ENCODE peak calls at places on chromosomes 7 and 10, in five cellular contexts. N, Y, E, Z and S are unnamed samples.

GRCh38 chr10:35185260-35186034 is 58.8 kb downstream of the CREM start:
- DNase-seq in Z (no peak), N (no peak), Y (no peak), E (no peak), S (no peak)

GRCh38 chr10:97757471-97757870 is 14.3 kb downstream of the SFRP5 start:
- DNase-seq in Y (no peak), N (no peak), Z (no peak), E (no peak), S (no peak)

GRCh38 chr10:35523670-35524225 is 81.4 kb upstream of the GJD4 start:
- DNase-seq in Y (no peak), N (no peak), Z (no peak), E (no peak), S (no peak)

GRCh38 chr10:4810093-4810492 is 15.9 kb upstream of the AKR1E2 start:
- DNase-seq in Y (no peak), E (no peak), Z (no peak), N (no peak), S (peak)

GRCh38 chr10:73229567-73229966 is 17.5 kb downstream of the DNAJC9 start:
- DNase-seq in E (no peak), Y (no peak), Z (no peak), N (no peak), S (no peak)

GRCh38 chr7:7246223-7246622 is 63.9 kb downstream of the C1GALT1 start:
- DNase-seq in Z (no peak), E (no peak), N (no peak), Y (no peak), S (no peak)

GRCh38 chr7:27151341-27151944 is 940 bp downstream of the HOXA3 start:
- DNase-seq in Y (peak), E (no peak), Z (peak), N (no peak), S (peak)

GRCh38 chr10:73576178-73576889 is 14.8 kb downstream of the USP54 start:
- DNase-seq in E (no peak), Y (no peak), N (peak), Z (peak), S (peak)

GRCh38 chr7:45657136-45657889 is 83.1 kb downstream of the ADCY1 start:
- DNase-seq in N (no peak), Z (no peak), Y (no peak), E (peak), S (no peak)

GRCh38 chr10:80163741-80164341 is 31.3 kb downstream of the PLAC9 start:
- DNase-seq in E (no peak), N (peak), Z (no peak), Y (no peak), S (peak)

GRCh38 chr10:79050896-79051555 is 17.7 kb upstream of the ZMIZ1 start:
- DNase-seq in N (no peak), E (peak), Y (no peak), Z (peak), S (no peak)

GRCh38 chr7:25382175-25382574 is 153.9 kb upstream of the NPVF start:
- DNase-seq in Y (no peak), E (no peak), N (no peak), Z (no peak), S (no peak)

GRCh38 chr10:130202984-130203617 is 66.9 kb downstream of the GLRX3 start:
- DNase-seq in Y (no peak), N (no peak), E (no peak), Z (no peak), S (no peak)

DNA sequence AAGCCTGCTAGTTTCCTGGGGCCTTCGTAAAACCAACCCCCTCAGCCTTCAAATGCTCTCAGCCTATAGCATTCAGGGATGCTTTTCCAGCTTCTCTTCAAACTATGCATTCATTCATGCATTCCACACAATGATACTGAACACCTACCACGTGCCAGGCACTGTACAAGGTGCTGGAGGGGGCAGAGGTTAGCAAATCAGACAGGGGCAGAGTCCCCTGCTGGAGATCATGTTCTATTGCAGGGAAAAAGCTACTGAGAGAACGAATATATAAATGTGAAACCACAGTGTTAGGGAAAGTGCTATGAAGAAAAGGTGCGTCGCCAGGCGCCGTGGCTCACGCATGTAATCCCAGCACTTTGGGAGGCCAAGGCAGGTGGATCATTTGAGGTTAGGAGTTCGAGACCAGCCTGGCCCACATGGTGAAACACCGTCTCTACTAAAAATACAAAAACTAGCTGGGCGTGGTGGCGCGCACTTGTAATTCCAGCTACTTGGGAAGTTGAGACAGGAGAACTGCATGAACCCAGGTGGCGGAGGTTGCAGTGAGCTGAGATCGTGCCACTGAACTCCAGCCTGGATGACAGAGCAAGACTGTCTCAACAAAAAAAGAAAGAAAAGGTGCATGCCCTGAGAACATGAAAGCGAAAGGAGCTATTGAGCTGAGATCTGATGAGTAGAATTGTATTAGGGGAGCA is 64.6 kb upstream of the CALN1 start:
- DNase-seq in Z (no peak), E (peak), Y (no peak), N (no peak), S (no peak)
- H3K4me3 ChIP-seq in Z (no peak), E (no peak), Y (no peak), N (no peak), S (no peak)

GRCh38 chr10:70048309-70048708 is 4.3 kb upstream of the MACROH2A2 start:
- DNase-seq in Z (no peak), N (no peak), E (no peak), Y (no peak), S (no peak)
- TF ChIP-seq CTCF in Z (no peak), N (no peak), E (no peak), Y (no peak), S (no peak)

GRCh38 chr7:77425151-77426051 is 9.3 kb upstream of the GSAP start:
- DNase-seq in Y (no peak), E (peak), N (peak), Z (no peak), S (peak)
- H3K4me3 ChIP-seq in Y (no peak), E (peak), N (no peak), Z (peak), S (no peak)

DNA sequence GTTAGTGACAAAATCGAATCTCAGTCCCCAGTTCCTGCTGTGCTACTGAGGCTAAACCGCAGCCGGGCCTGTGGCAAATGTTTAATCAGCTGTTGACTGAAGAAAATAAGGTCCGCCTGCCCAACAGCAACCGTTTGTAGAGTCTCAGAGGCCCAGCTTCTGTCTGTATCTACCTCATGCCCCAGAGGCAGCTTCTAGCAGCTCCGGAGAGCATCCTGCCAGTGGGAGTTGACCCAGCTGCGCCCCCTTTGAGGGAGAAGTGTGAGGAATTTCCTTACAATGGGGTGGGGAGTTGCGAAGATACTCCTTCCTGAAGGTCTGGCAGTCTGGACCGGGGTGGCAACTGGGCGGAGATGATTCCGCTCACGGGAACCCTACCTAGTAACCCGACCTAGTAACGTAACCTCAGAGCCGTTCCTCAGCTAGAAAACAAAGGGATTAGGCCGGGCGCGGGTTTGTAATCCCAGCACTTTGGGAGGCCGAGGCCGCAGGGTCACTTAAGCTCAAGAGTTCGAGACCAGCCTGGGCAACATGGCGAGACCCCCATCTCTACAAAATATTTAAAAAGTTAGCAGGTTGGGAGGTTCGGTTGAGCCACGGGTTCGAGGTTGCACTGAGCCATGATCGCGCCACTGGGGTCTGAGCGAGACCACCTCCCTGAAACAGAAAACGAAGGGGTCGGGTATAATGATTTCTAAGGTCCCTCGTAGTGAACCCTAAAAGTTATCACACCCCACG is 846 bp upstream of the ZNF775 start:
- DNase-seq in N (no peak), Y (peak), Z (peak), E (peak), S (peak)
- TF ChIP-seq CTCF in N (peak), Y (no peak), Z (no peak), E (peak), S (peak)